ENCODE peak calls at places on chromosomes 13 and 19, in five cellular contexts. U, M, V, L and G are unnamed samples.

GRCh38 chr13:51276684-51277083 is 54.5 kb downstream of the FAM124A start:
- DNase-seq in L (peak), U (no peak), V (no peak), M (peak), G (no peak)

GRCh38 chr13:21399741-21400140 is 59.4 kb downstream of the ZDHHC20 start:
- DNase-seq in M (no peak), U (peak), V (no peak), L (peak), G (no peak)

GRCh38 chr13:20340136-20340758 is 108.1 kb upstream of the GJB6 start:
- DNase-seq in V (no peak), L (peak), M (no peak), U (no peak), G (no peak)

GRCh38 chr13:20713751-20714150 is 10.3 kb downstream of the IL17D start:
- DNase-seq in U (no peak), V (peak), L (peak), M (no peak), G (peak)

GRCh38 chr13:27355894-27356293 is 68.5 kb upstream of the GTF3A start:
- DNase-seq in U (no peak), M (no peak), L (no peak), V (no peak), G (no peak)

GRCh38 chr13:107457686-107458085 is 757.6 kb downstream of the LIG4 start:
- DNase-seq in M (no peak), V (no peak), L (no peak), U (no peak), G (no peak)

GRCh38 chr19:17762505-17763229 is 11.4 kb downstream of the FCHO1 start:
- DNase-seq in V (no peak), M (peak), U (peak), L (peak), G (peak)

GRCh38 chr13:49652691-49653305 is 24.5 kb downstream of the ARL11 start:
- DNase-seq in U (peak), M (peak), V (no peak), L (peak), G (peak)

GRCh38 chr19:46618670-46619231 is 6.1 kb downstream of the PTGIR start:
- DNase-seq in V (no peak), U (no peak), L (peak), M (no peak), G (peak)

GRCh38 chr19:1668339-1669123 is 16.1 kb upstream of the TCF3 start:
- DNase-seq in V (no peak), M (no peak), U (no peak), L (no peak), G (no peak)

GRCh38 chr19:38317104-38317612 is 1.4 kb upstream of the YIF1B start:
- DNase-seq in V (no peak), U (no peak), M (no peak), L (no peak), G (no peak)

GRCh38 chr13:24217601-24218281 is 57.2 kb downstream of the SPATA13 start:
- DNase-seq in M (peak), V (no peak), U (peak), L (no peak), G (peak)

GRCh38 chr13:23087884-23088283 is 92.9 kb upstream of the SGCG start:
- DNase-seq in M (peak), L (peak), U (peak), V (no peak), G (peak)

GRCh38 chr19:30111456-30111855 is 169.4 kb downstream of the URI1 start:
- DNase-seq in L (no peak), M (no peak), U (no peak), V (no peak), G (no peak)

GRCh38 chr19:49004133-49004532 is 10.4 kb downstream of the RUVBL2 start:
- DNase-seq in U (no peak), V (no peak), L (no peak), M (no peak), G (no peak)

GRCh38 chr19:48539503-48540096 is 12.4 kb upstream of the SULT2B1 start:
- DNase-seq in M (peak), L (peak), U (peak), V (no peak), G (peak)

GRCh38 chr13:50152655-50153309 is 137.5 kb downstream of the KCNRG start:
- DNase-seq in M (no peak), L (no peak), U (no peak), V (no peak), G (no peak)

GRCh38 chr19:1513492-1514294 is 874 bp upstream of the ADAMTSL5 start:
- DNase-seq in V (no peak), U (peak), L (peak), M (peak), G (peak)

GRCh38 chr19:22030680-22031079 is 19.9 kb upstream of the ZNF208 start:
- DNase-seq in L (no peak), V (no peak), U (peak), M (no peak), G (no peak)

GRCh38 chr19:58107778-58108545 is 9.9 kb upstream of the ZSCAN18 start:
- DNase-seq in V (no peak), M (no peak), U (no peak), L (no peak), G (no peak)

GRCh38 chr13:43377149-43377548 is 353.8 kb downstream of the DNAJC15 start:
- DNase-seq in V (no peak), L (peak), M (no peak), U (no peak), G (peak)

GRCh38 chr19:14393303-14393702 is 12.1 kb downstream of the ADGRE5 start:
- DNase-seq in U (no peak), L (no peak), V (no peak), M (no peak), G (no peak)

GRCh38 chr13:99035715-99036114 is 57.9 kb upstream of the DOCK9 start:
- DNase-seq in V (no peak), M (no peak), U (no peak), L (no peak), G (no peak)

GRCh38 chr13:71320452-71320851 is 546.6 kb downstream of the DACH1 start:
- DNase-seq in L (peak), M (peak), V (no peak), U (peak), G (no peak)

GRCh38 chr19:54168174-54168917 is 4.6 kb downstream of the TMC4 start:
- DNase-seq in V (peak), U (peak), L (peak), M (peak), G (peak)

GRCh38 chr13:74040200-74040599 is 94.0 kb downstream of the KLF12 start:
- DNase-seq in V (no peak), M (peak), L (peak), U (peak), G (no peak)

GRCh38 chr19:45577111-45577905 is 7.3 kb downstream of the OPA3 start:
- DNase-seq in U (peak), L (peak), M (peak), V (no peak), G (peak)

GRCh38 chr13:101757446-101758039 is 305.1 kb downstream of the ITGBL1 start:
- DNase-seq in M (no peak), L (peak), V (no peak), U (peak), G (peak)

GRCh38 chr19:9130965-9131364 is 4.2 kb upstream of the OR7G3 start:
- DNase-seq in U (no peak), M (no peak), L (no peak), V (no peak), G (no peak)

GRCh38 chr19:42042455-42043170 is 27.4 kb downstream of the GRIK5 start:
- DNase-seq in V (no peak), U (no peak), M (no peak), L (no peak), G (no peak)

GRCh38 chr13:62710766-62711165 is 1295.1 kb upstream of the PCDH20 start:
- DNase-seq in U (no peak), M (no peak), L (no peak), V (no peak), G (no peak)

GRCh38 chr19:37511821-37512220 is 5.1 kb downstream of the ZNF793 start:
- DNase-seq in V (no peak), L (no peak), M (no peak), U (no peak), G (no peak)

GRCh38 chr19:36420961-36421748 is 2.7 kb upstream of the ZFP82 start:
- DNase-seq in U (no peak), L (peak), V (no peak), M (peak), G (peak)

GRCh38 chr19:32404939-32405430 is 585 bp upstream of the DPY19L3 start:
- DNase-seq in V (peak), L (peak), M (peak), U (peak), G (peak)

GRCh38 chr19:5805465-5806132 is 732 bp downstream of the NRTN start:
- DNase-seq in L (peak), U (peak), V (peak), M (peak), G (peak)

GRCh38 chr13:100987993-100988392 is 313.4 kb upstream of the TMTC4 start:
- DNase-seq in M (no peak), V (no peak), L (peak), U (peak), G (peak)

GRCh38 chr19:34661357-34661756 is 15.6 kb downstream of the SCGB2B2 start:
- DNase-seq in L (no peak), M (no peak), U (no peak), V (no peak), G (peak)

GRCh38 chr13:43058318-43058674 is 34.9 kb downstream of the DNAJC15 start:
- DNase-seq in L (peak), U (peak), V (no peak), M (peak), G (peak)

GRCh38 chr19:518292-519231 is 11.3 kb downstream of the TPGS1 start:
- DNase-seq in V (no peak), U (no peak), L (no peak), M (no peak), G (peak)

GRCh38 chr13:114063545-114064515 is 68.6 kb downstream of the RASA3 start:
- DNase-seq in L (peak), U (peak), M (no peak), V (peak), G (peak)

GRCh38 chr13:109479534-109479933 is 306.8 kb downstream of the IRS2 start:
- DNase-seq in M (no peak), L (no peak), U (no peak), V (no peak), G (no peak)
- H3K4me3 ChIP-seq in M (no peak), L (no peak), U (no peak), V (no peak), G (no peak)

GRCh38 chr13:90943961-90944360 is 403.5 kb upstream of the MIR17HG start:
- DNase-seq in V (no peak), M (no peak), U (no peak), L (no peak), G (no peak)
- H3K4me3 ChIP-seq in V (no peak), M (no peak), U (no peak), L (no peak), G (no peak)

DNA sequence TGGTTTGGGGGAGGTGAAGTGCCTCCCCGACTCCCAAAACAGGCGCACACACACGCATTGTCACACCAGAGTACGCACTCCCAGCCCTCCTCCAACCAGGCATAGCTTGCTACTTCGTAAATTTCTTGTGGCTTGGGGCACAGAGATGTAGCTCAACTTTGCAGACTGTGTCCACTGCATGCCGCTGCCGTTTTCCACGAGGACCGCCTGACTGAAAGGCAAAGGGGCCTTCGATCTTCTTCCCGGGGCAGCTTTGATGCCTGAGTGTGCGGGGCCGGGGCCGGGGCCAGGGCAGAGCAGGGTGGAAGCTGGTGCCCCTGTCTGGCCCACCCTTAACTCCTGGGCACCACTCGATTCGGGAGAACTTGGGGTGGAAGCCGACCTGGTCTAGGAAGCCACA is 5.7 kb upstream of the TSHZ3 start:
- DNase-seq in V (no peak), U (no peak), L (no peak), M (no peak), G (no peak)
- H3K4me3 ChIP-seq in V (no peak), U (no peak), L (no peak), M (no peak), G (no peak)

DNA sequence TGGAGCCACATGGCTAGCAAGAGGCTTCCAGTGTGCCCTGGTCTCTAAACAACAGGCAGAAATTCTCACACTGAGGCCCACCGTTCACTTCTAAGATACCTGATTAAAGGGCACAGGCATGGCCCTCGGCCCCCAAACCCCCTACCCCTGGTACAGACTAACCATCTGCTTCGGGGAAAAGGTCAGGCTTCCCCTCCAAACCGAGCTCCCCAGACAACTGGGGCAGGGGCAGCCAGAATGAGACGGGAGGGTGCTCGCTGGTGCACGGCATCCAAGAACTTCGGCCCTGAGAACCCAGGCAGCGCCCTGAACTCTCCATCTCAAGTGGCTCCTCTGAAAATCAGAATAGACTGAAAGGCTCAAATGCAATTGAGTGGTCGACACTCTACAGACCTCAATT is 5.6 kb downstream of the PPP6R1 start:
- DNase-seq in M (no peak), L (no peak), V (no peak), U (no peak), G (no peak)
- H3K4me3 ChIP-seq in M (no peak), L (no peak), V (no peak), U (no peak), G (no peak)